ENCODE peak calls at places on chromosomes 4 and X, in four cellular contexts. L is tibial nerve, M is Peyer's patch, O is MM.1S. Q is an unnamed sample. For H3K4me1, the result is how much of the 10 kb centered on the place peaks cover.

GRCh38 chrX:22300130-22300529 is 27.4 kb downstream of the CBLL2 start:
- DNase-seq in M (no peak), O (peak), L (no peak), Q (no peak)

GRCh38 chrX:47230136-47230868 is 2.5 kb upstream of the USP11 start:
- DNase-seq in O (no peak), L (no peak), M (no peak), Q (peak)

GRCh38 chrX:24424948-24425347 is 40.1 kb upstream of the PDK3 start:
- DNase-seq in O (no peak), M (no peak), L (peak), Q (peak)

GRCh38 chr4:120509222-120509621 is 413.3 kb downstream of the PRDM5 start:
- DNase-seq in O (no peak), L (no peak), M (no peak), Q (no peak)

GRCh38 chrX:10557166-10557565 is 63.2 kb downstream of the MID1 start:
- DNase-seq in M (no peak), L (no peak), O (no peak), Q (no peak)

GRCh38 chr4:139528377-139529005 is 27.5 kb downstream of the SETD7 start:
- DNase-seq in O (no peak), L (peak), M (peak), Q (peak)

GRCh38 chrX:38618152-38618551 is 56.8 kb downstream of the TSPAN7 start:
- DNase-seq in L (no peak), O (no peak), M (no peak), Q (no peak)

GRCh38 chrX:34810364-34810763 is 132.2 kb upstream of the FAM47B start:
- DNase-seq in O (no peak), L (no peak), M (no peak), Q (no peak)

GRCh38 chrX:3143043-3143799 is 102.0 kb downstream of the ARSF start:
- DNase-seq in L (no peak), M (no peak), O (peak), Q (no peak)

GRCh38 chr4:182521006-182521405 is 277.8 kb downstream of the TENM3 start:
- DNase-seq in O (no peak), L (no peak), M (no peak), Q (no peak)

GRCh38 chr4:770022-770421 is 55.9 kb downstream of the CPLX1 start:
- DNase-seq in L (no peak), O (no peak), M (no peak), Q (no peak)

GRCh38 chr4:184684491-184685189 is 35.1 kb downstream of the PRIMPOL start:
- DNase-seq in O (no peak), M (no peak), L (no peak), Q (no peak)

GRCh38 chr4:119209077-119209476 is 3.4 kb upstream of the USP53 start:
- DNase-seq in L (no peak), M (no peak), O (no peak), Q (no peak)

GRCh38 chr4:186234367-186234766 is 7.1 kb downstream of the KLKB1 start:
- DNase-seq in M (no peak), L (no peak), O (no peak), Q (no peak)

GRCh38 chr4:106522839-106523238 is 154.3 kb upstream of the GIMD1 start:
- DNase-seq in L (no peak), M (no peak), O (no peak), Q (no peak)

GRCh38 chrX:129540725-129541184 is 696 bp downstream of the OCRL start:
- DNase-seq in L (no peak), M (peak), O (no peak), Q (peak)

GRCh38 chr4:133719098-133719497 is 482.5 kb downstream of the PABPC4L start:
- DNase-seq in O (no peak), L (no peak), M (no peak), Q (no peak)

GRCh38 chrX:48854898-48855297 is 19.5 kb upstream of the PCSK1N start:
- DNase-seq in L (no peak), M (no peak), O (no peak), Q (no peak)

GRCh38 chrX:63128509-63128908 is 222.6 kb downstream of the SPIN4 start:
- DNase-seq in M (no peak), L (no peak), O (peak), Q (no peak)

GRCh38 chr4:101604976-101605375 is 185.6 kb upstream of the BANK1 start:
- DNase-seq in M (no peak), O (no peak), L (no peak), Q (no peak)

GRCh38 chrX:78029663-78030062 is 60.2 kb upstream of the PGAM4 start:
- DNase-seq in L (no peak), M (no peak), O (peak), Q (no peak)

GRCh38 chr4:154658680-154659402 is 46.4 kb upstream of the FGG start:
- DNase-seq in O (no peak), M (no peak), L (no peak), Q (no peak)

GRCh38 chrX:37993857-37994619 is 12.3 kb upstream of the SYTL5 start:
- DNase-seq in M (peak), O (peak), L (no peak), Q (no peak)

GRCh38 chr4:114012749-114013148 is 33.3 kb upstream of the ARSJ start:
- DNase-seq in O (no peak), M (no peak), L (no peak), Q (no peak)

GRCh38 chrX:115940888-115941332 is 229.6 kb upstream of the AGTR2 start:
- DNase-seq in O (peak), L (peak), M (no peak), Q (no peak)

GRCh38 chr4:25813705-25814104 is 49.1 kb downstream of the SEL1L3 start:
- DNase-seq in M (no peak), O (no peak), L (no peak), Q (no peak)

GRCh38 chr4:76821661-76822060 is 76.3 kb downstream of the SOWAHB start:
- DNase-seq in M (no peak), L (no peak), O (no peak), Q (no peak)

GRCh38 chr4:73193659-73194058 is 64.9 kb downstream of the ANKRD17 start:
- DNase-seq in O (no peak), M (no peak), L (no peak), Q (no peak)

GRCh38 chrX:24703185-24703494 is 9.4 kb downstream of the POLA1 start:
- DNase-seq in L (no peak), O (no peak), M (no peak), Q (no peak)

GRCh38 chrX:19814778-19815177 is 72.6 kb downstream of the SH3KBP1 start:
- DNase-seq in O (no peak), L (no peak), M (no peak), Q (no peak)

GRCh38 chrX:153989971-153990655 is 17.6 kb downstream of the TMEM187 start:
- DNase-seq in M (no peak), O (no peak), L (no peak), Q (no peak)
- H3K27ac ChIP-seq in M (no peak), O (no peak), L (no peak), Q (no peak)

DNA sequence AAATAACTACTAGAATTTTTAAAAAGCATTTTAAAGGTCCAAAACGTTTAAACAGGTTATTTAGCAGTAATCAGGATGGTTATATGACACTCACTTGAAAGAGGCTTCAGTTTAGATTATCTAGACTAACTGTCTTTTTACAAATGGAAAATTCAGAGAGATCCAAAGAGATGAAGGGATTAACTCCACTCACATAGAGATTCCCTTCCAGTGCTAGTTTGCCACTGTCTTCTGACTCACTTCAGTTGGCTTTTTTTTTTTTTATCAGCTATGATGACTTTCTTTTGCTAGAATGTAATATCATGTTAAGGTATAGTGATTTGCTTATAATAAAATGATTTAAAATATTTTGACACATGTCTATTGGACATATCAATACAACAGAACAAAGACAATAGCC is 43.8 kb downstream of the GALNT7 start:
- DNase-seq in L (no peak), M (no peak), O (no peak), Q (no peak)
- H3K4me1 ChIP-seq in L (under half), M (under half), O (under half), Q (under half)

GRCh38 chr4:173489514-173489913 is 40.5 kb downstream of the HAND2 start:
- DNase-seq in L (no peak), M (no peak), O (no peak), Q (no peak)
- H3K27ac ChIP-seq in L (no peak), M (no peak), O (no peak), Q (no peak)

DNA sequence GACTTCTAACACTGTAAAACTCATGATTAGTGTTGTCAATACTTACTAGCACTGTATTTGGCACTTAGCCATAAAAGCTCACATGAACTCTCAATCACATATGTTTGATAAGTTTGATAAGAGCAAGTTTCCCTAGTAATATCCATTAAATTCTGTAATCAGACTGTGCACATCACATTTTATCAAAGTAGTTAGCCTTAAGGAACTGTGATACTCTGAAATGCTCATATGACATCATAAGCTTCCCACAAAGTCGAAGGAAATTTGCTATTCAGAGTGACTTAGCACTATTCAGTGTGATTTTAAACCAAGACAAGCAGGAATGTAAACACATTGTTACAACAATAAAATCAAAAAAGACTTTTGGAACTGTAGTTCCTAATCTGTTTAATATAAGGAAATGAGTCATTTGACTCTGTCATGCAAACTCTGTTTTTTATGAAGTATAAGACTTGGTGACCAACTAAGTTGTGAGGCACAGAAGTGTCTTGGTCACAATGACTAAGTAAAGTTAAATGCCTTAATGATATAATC is 6.7 kb downstream of the SLC7A11 start:
- DNase-seq in O (no peak), L (no peak), M (no peak), Q (no peak)
- H3K4me1 ChIP-seq in O (under half), L (under half), M (under half), Q (under half)

DNA sequence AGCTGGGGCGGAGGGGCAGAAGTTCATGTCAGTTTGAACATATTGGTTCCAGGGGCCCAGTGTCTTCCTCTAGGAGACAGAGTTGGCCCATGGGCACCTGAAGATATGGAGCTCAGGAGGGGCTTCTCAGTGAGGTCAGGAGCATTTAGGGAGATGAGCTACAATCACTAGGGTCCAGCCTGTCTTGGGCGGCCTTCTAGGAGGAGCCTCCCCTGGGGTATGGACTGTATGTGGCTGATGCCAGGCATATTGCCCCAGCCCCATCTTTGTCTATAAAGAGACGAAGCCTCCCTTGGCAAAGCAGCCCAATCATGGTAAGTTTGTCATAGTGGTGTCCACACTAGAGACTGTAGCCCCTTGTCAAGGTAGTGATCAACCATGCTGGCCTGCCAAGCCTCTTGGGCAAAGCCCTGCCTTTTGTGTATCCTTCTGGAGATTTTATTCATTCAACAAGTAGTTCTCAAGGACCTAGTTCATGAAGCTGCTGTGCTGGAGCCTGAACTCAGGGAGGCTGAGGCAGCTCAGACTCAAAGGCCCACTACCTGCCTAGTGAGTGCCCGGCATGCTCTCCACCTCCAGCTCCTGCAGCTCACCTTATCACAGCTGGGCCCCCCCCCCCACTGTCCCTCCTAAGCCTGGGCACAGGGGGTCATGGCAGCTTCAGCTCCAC is 5.4 kb upstream of the CNGA2 start:
- DNase-seq in O (no peak), L (no peak), M (no peak), Q (no peak)
- H3K27ac ChIP-seq in O (no peak), L (no peak), M (no peak), Q (no peak)